ENCODE peak calls at places on chromosomes 11 and 22, in ten cellular contexts. One of them, this sample, is unnamed.

GRCh38 chr11:132427611-132428010 is 1057.2 kb downstream of the NTM start:
- DNase-seq in EL: peak
- DNase-seq in cardiac fibroblast: peak
- DNase-seq in GM12891: no peak
- DNase-seq in NCI-H82: no peak
- DNase-seq in stimulated activated CD4-positive, alpha-beta T cell treated with anti-CD3 and anti-CD28 coated beads, Interleukin-2, amount 100 ng/mL, for 24 hours: no peak
- DNase-seq in T follicular helper cell: no peak
- DNase-seq in stimulated activated CD8-positive, alpha-beta memory T cell treated with anti-CD3 and anti-CD28 coated beads, Interleukin-15, amount 100 ng/mL, for 4 hours: no peak
- DNase-seq in Daoy: peak
- DNase-seq in activated T-helper 9 cell treated with anti-CD3 and anti-CD28 coated beads, Interleukin-2, amount 50 U/mL, for 16 hours: no peak
- DNase-seq in this sample: no peak

GRCh38 chr11:2123628-2123960 is 15.6 kb downstream of the IGF2 start:
- DNase-seq in EL: no peak
- DNase-seq in cardiac fibroblast: no peak
- DNase-seq in GM12891: no peak
- DNase-seq in NCI-H82: no peak
- DNase-seq in stimulated activated CD4-positive, alpha-beta T cell treated with anti-CD3 and anti-CD28 coated beads, Interleukin-2, amount 100 ng/mL, for 24 hours: no peak
- DNase-seq in T follicular helper cell: no peak
- DNase-seq in stimulated activated CD8-positive, alpha-beta memory T cell treated with anti-CD3 and anti-CD28 coated beads, Interleukin-15, amount 100 ng/mL, for 4 hours: no peak
- DNase-seq in Daoy: no peak
- DNase-seq in activated T-helper 9 cell treated with anti-CD3 and anti-CD28 coated beads, Interleukin-2, amount 50 U/mL, for 16 hours: no peak
- DNase-seq in this sample: no peak

GRCh38 chr11:84089072-84090057 is 803.2 kb upstream of the CCDC90B start:
- DNase-seq in EL: no peak
- DNase-seq in cardiac fibroblast: peak
- DNase-seq in GM12891: no peak
- DNase-seq in NCI-H82: peak
- DNase-seq in stimulated activated CD4-positive, alpha-beta T cell treated with anti-CD3 and anti-CD28 coated beads, Interleukin-2, amount 100 ng/mL, for 24 hours: no peak
- DNase-seq in T follicular helper cell: no peak
- DNase-seq in stimulated activated CD8-positive, alpha-beta memory T cell treated with anti-CD3 and anti-CD28 coated beads, Interleukin-15, amount 100 ng/mL, for 4 hours: no peak
- DNase-seq in Daoy: no peak
- DNase-seq in activated T-helper 9 cell treated with anti-CD3 and anti-CD28 coated beads, Interleukin-2, amount 50 U/mL, for 16 hours: no peak
- DNase-seq in this sample: no peak

GRCh38 chr11:117171007-117171647 is 7.4 kb upstream of the SIDT2 start:
- DNase-seq in EL: no peak
- DNase-seq in cardiac fibroblast: peak
- DNase-seq in GM12891: no peak
- DNase-seq in NCI-H82: no peak
- DNase-seq in stimulated activated CD4-positive, alpha-beta T cell treated with anti-CD3 and anti-CD28 coated beads, Interleukin-2, amount 100 ng/mL, for 24 hours: no peak
- DNase-seq in T follicular helper cell: no peak
- DNase-seq in stimulated activated CD8-positive, alpha-beta memory T cell treated with anti-CD3 and anti-CD28 coated beads, Interleukin-15, amount 100 ng/mL, for 4 hours: no peak
- DNase-seq in Daoy: no peak
- DNase-seq in activated T-helper 9 cell treated with anti-CD3 and anti-CD28 coated beads, Interleukin-2, amount 50 U/mL, for 16 hours: no peak
- DNase-seq in this sample: no peak

GRCh38 chr11:125925247-125925740 is 20.6 kb upstream of the VSIG10L2 start:
- DNase-seq in EL: no peak
- DNase-seq in cardiac fibroblast: no peak
- DNase-seq in GM12891: no peak
- DNase-seq in NCI-H82: no peak
- DNase-seq in stimulated activated CD4-positive, alpha-beta T cell treated with anti-CD3 and anti-CD28 coated beads, Interleukin-2, amount 100 ng/mL, for 24 hours: no peak
- DNase-seq in T follicular helper cell: no peak
- DNase-seq in stimulated activated CD8-positive, alpha-beta memory T cell treated with anti-CD3 and anti-CD28 coated beads, Interleukin-15, amount 100 ng/mL, for 4 hours: no peak
- DNase-seq in Daoy: no peak
- DNase-seq in activated T-helper 9 cell treated with anti-CD3 and anti-CD28 coated beads, Interleukin-2, amount 50 U/mL, for 16 hours: no peak
- DNase-seq in this sample: peak

GRCh38 chr22:23158516-23159286 is 13.4 kb downstream of the RAB36 start:
- DNase-seq in EL: no peak
- DNase-seq in cardiac fibroblast: no peak
- DNase-seq in GM12891: no peak
- DNase-seq in NCI-H82: no peak
- DNase-seq in stimulated activated CD4-positive, alpha-beta T cell treated with anti-CD3 and anti-CD28 coated beads, Interleukin-2, amount 100 ng/mL, for 24 hours: no peak
- DNase-seq in T follicular helper cell: no peak
- DNase-seq in stimulated activated CD8-positive, alpha-beta memory T cell treated with anti-CD3 and anti-CD28 coated beads, Interleukin-15, amount 100 ng/mL, for 4 hours: no peak
- DNase-seq in Daoy: no peak
- DNase-seq in activated T-helper 9 cell treated with anti-CD3 and anti-CD28 coated beads, Interleukin-2, amount 50 U/mL, for 16 hours: no peak
- DNase-seq in this sample: no peak

GRCh38 chr22:43567691-43568308 is 156.0 kb downstream of the MPPED1 start:
- DNase-seq in EL: no peak
- DNase-seq in cardiac fibroblast: no peak
- DNase-seq in GM12891: no peak
- DNase-seq in NCI-H82: no peak
- DNase-seq in stimulated activated CD4-positive, alpha-beta T cell treated with anti-CD3 and anti-CD28 coated beads, Interleukin-2, amount 100 ng/mL, for 24 hours: no peak
- DNase-seq in T follicular helper cell: no peak
- DNase-seq in stimulated activated CD8-positive, alpha-beta memory T cell treated with anti-CD3 and anti-CD28 coated beads, Interleukin-15, amount 100 ng/mL, for 4 hours: no peak
- DNase-seq in Daoy: peak
- DNase-seq in activated T-helper 9 cell treated with anti-CD3 and anti-CD28 coated beads, Interleukin-2, amount 50 U/mL, for 16 hours: no peak
- DNase-seq in this sample: no peak

GRCh38 chr11:113474362-113475159 is 637 bp downstream of the DRD2 start:
- DNase-seq in EL: peak
- DNase-seq in cardiac fibroblast: peak
- DNase-seq in GM12891: peak
- DNase-seq in NCI-H82: peak
- DNase-seq in stimulated activated CD4-positive, alpha-beta T cell treated with anti-CD3 and anti-CD28 coated beads, Interleukin-2, amount 100 ng/mL, for 24 hours: peak
- DNase-seq in T follicular helper cell: peak
- DNase-seq in stimulated activated CD8-positive, alpha-beta memory T cell treated with anti-CD3 and anti-CD28 coated beads, Interleukin-15, amount 100 ng/mL, for 4 hours: no peak
- DNase-seq in Daoy: peak
- DNase-seq in activated T-helper 9 cell treated with anti-CD3 and anti-CD28 coated beads, Interleukin-2, amount 50 U/mL, for 16 hours: peak
- DNase-seq in this sample: peak

GRCh38 chr22:26321469-26321913 is 107.6 kb upstream of the ASPHD2 start:
- DNase-seq in EL: peak
- DNase-seq in cardiac fibroblast: peak
- DNase-seq in GM12891: no peak
- DNase-seq in NCI-H82: no peak
- DNase-seq in stimulated activated CD4-positive, alpha-beta T cell treated with anti-CD3 and anti-CD28 coated beads, Interleukin-2, amount 100 ng/mL, for 24 hours: no peak
- DNase-seq in T follicular helper cell: no peak
- DNase-seq in stimulated activated CD8-positive, alpha-beta memory T cell treated with anti-CD3 and anti-CD28 coated beads, Interleukin-15, amount 100 ng/mL, for 4 hours: no peak
- DNase-seq in Daoy: peak
- DNase-seq in activated T-helper 9 cell treated with anti-CD3 and anti-CD28 coated beads, Interleukin-2, amount 50 U/mL, for 16 hours: no peak
- DNase-seq in this sample: peak

This sample was measured in islet precursor cell.